ENCODE peak calls at places on chromosomes 12 and 14, in ten cellular contexts. P, Y, I, C, D, S, W, F, L and T are unnamed samples.
A peak's percentile ranks its signal among the peaks of the same experiment; 100 is the strongest.

GRCh38 chr12:92290881-92291280 is 145.2 kb upstream of the BTG1 start:
- DNase-seq in P (no peak), I (peak; percentile 33), L (peak; percentile 64), Y (no peak), W (no peak), S (no peak), D (no peak), F (no peak), C (no peak), T (no peak)

GRCh38 chr12:110108309-110109036 is 15.7 kb upstream of the IFT81 start:
- DNase-seq in F (peak; percentile 71), S (no peak), I (no peak), Y (no peak), C (no peak), P (no peak), L (no peak), W (no peak), D (no peak), T (no peak)

GRCh38 chr14:66503532-66503931 is 4.4 kb upstream of the GPHN start:
- DNase-seq in S (no peak), D (no peak), Y (no peak), F (no peak), C (no peak), I (peak; percentile 36), L (peak; percentile 28), P (no peak), W (no peak), T (no peak)

GRCh38 chr12:113287146-113287898 is 47.6 kb downstream of the SLC8B1 start:
- DNase-seq in C (no peak), L (no peak), P (no peak), Y (no peak), D (no peak), F (no peak), I (no peak), S (no peak), W (no peak), T (peak; percentile 73)

GRCh38 chr14:75317148-75317547 is 38.5 kb downstream of the FOS start:
- DNase-seq in F (no peak), D (no peak), C (no peak), I (no peak), L (no peak), P (no peak), S (no peak), W (no peak), Y (no peak), T (peak; percentile 11)

GRCh38 chr12:8662592-8662991 is at the start of gene MFAP5:
- DNase-seq in P (no peak), D (no peak), F (no peak), I (no peak), Y (no peak), C (peak; percentile 31), S (no peak), W (no peak), L (peak; percentile 25), T (peak; percentile 93)

GRCh38 chr12:120085920-120086319 is 30.6 kb downstream of the RAB35 start:
- DNase-seq in C (no peak), Y (no peak), P (no peak), L (no peak), I (no peak), F (no peak), W (no peak), D (no peak), S (no peak), T (no peak)

GRCh38 chr14:32004300-32004699 is 72.8 kb upstream of the ARHGAP5 start:
- DNase-seq in C (no peak), W (peak; percentile 31), P (peak; percentile 41), L (no peak), D (no peak), F (peak; percentile 61), S (peak; percentile 86), I (peak; percentile 86), Y (no peak), T (peak; percentile 75)

GRCh38 chr12:121916719-121917118 is 1.7 kb upstream of the CFAP251 start:
- DNase-seq in D (no peak), L (peak; percentile 67), W (no peak), P (no peak), S (peak; percentile 46), Y (peak; percentile 22), I (no peak), F (peak; percentile 62), C (peak; percentile 74), T (peak; percentile 48)

GRCh38 chr12:71581206-71581605 is 82.4 kb downstream of the ZFC3H1 start:
- DNase-seq in W (no peak), I (peak; percentile 92), S (peak; percentile 17), L (no peak), C (no peak), Y (no peak), P (no peak), D (peak; percentile 11), F (no peak), T (no peak)

GRCh38 chr14:50233335-50234250 is 2.2 kb upstream of the SOS2 start:
- DNase-seq in D (no peak), I (no peak), S (peak; percentile 81), L (no peak), P (peak; percentile 67), Y (no peak), W (no peak), F (no peak), C (no peak), T (no peak)

GRCh38 chr14:31926652-31927347 is 150.3 kb upstream of the ARHGAP5 start:
- DNase-seq in I (no peak), Y (no peak), S (no peak), D (no peak), L (peak; percentile 16), F (no peak), C (no peak), P (peak; percentile 46), W (no peak), T (no peak)

GRCh38 chr12:49673446-49674317 is 33.5 kb downstream of the FMNL3 start:
- DNase-seq in F (no peak), C (peak; percentile 93), I (peak; percentile 71), P (peak; percentile 47), S (no peak), W (no peak), Y (no peak), L (peak; percentile 94), D (no peak), T (peak; percentile 93)

GRCh38 chr12:123062682-123063426 is 82.4 kb downstream of the ARL6IP4 start:
- DNase-seq in F (peak; percentile 68), Y (no peak), W (peak; percentile 18), P (peak; percentile 91), S (peak; percentile 82), D (peak; percentile 59), L (peak; percentile 69), C (no peak), I (peak; percentile 57), T (peak; percentile 93)

GRCh38 chr12:68530965-68531364 is 79.7 kb upstream of the RAP1B start:
- DNase-seq in W (no peak), C (no peak), I (no peak), S (peak; percentile 2), P (no peak), F (peak; percentile 13), Y (no peak), D (no peak), L (peak; percentile 77), T (peak; percentile 49)

GRCh38 chr12:77841467-77842054 is 10.9 kb downstream of the NAV3 start:
- DNase-seq in P (no peak), F (no peak), I (peak; percentile 48), S (peak; percentile 19), L (no peak), Y (no peak), W (no peak), D (peak; percentile 21), C (no peak), T (no peak)

GRCh38 chr12:45890276-45890675 is 100.1 kb downstream of the SCAF11 start:
- DNase-seq in W (no peak), C (no peak), F (no peak), Y (no peak), D (no peak), S (no peak), P (no peak), L (no peak), I (no peak), T (no peak)

GRCh38 chr14:23055621-23056256 is 1.6 kb downstream of the CDH24 start:
- DNase-seq in P (no peak), W (no peak), S (no peak), C (no peak), F (no peak), I (no peak), L (peak; percentile 29), D (no peak), Y (no peak), T (peak; percentile 93)

GRCh38 chr12:2286461-2287131 is 233.8 kb downstream of the CACNA1C start:
- DNase-seq in S (no peak), F (no peak), W (no peak), Y (no peak), P (no peak), I (no peak), C (no peak), D (no peak), L (no peak), T (no peak)

GRCh38 chr14:26286066-26286791 is 311.6 kb downstream of the NOVA1 start:
- DNase-seq in S (no peak), I (no peak), P (no peak), F (no peak), Y (no peak), W (no peak), D (no peak), L (peak; percentile 13), C (no peak), T (no peak)
- H3K9me3 ChIP-seq in S (no peaks in the 10 kb centered on the region), I (no peaks in the 10 kb centered on the region), P (peaks cover 99% of the 10 kb centered on the region), F (peaks cover 17% of the 10 kb centered on the region), Y (no peaks in the 10 kb centered on the region), W (peaks cover 14% of the 10 kb centered on the region), D (no peaks in the 10 kb centered on the region), L (no peaks in the 10 kb centered on the region), C (no peaks in the 10 kb centered on the region), T (peaks cover 4% of the 10 kb centered on the region)

GRCh38 chr14:69651653-69652052 is 40.3 kb downstream of the SUSD6 start:
- DNase-seq in I (peak; percentile 54), P (no peak), L (peak; percentile 28), F (no peak), C (no peak), Y (no peak), W (no peak), S (no peak), D (no peak), T (no peak)
- H3K4me2 ChIP-seq in I (peak overlapping the region; percentile 58), P (no peak overlapping the region), L (no peak overlapping the region), F (peak overlapping the region; percentile 36), C (no peak overlapping the region), Y (no peak overlapping the region), W (peak overlapping the region; percentile 12), S (peak overlapping the region; percentile 66), D (no peak overlapping the region), T (peak overlapping the region; percentile 7)

DNA sequence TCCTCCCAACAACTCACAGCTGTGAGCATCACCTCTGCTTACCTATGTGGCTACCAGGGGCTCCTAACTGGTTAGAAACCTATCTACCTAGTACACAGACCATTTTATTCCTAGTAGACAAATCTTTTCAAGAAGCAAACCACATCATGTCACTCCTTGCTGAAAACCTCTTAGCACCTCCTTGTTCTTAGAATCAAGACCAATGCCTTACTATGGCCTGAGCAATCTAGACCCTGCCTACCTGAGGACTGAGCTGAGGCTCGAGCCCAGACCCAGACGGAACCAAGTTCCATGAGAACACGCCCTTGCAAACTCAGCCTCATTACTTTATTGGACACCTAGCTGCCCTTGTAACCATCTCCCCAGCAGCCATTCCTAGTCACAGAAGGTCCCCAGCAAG is 32.6 kb downstream of the CMKLR1 start:
- DNase-seq in I (no peak), D (no peak), C (no peak), S (no peak), F (no peak), Y (no peak), W (no peak), L (no peak), P (no peak), T (no peak)
- H3K4me1 ChIP-seq in I (peaks cover 27% of the 10 kb centered on the region), D (no peaks in the 10 kb centered on the region), C (peaks cover 8% of the 10 kb centered on the region), S (peaks cover 8% of the 10 kb centered on the region), F (peaks cover 13% of the 10 kb centered on the region), Y (no peaks in the 10 kb centered on the region), W (peaks cover 35% of the 10 kb centered on the region), L (no peaks in the 10 kb centered on the region), P (peaks cover 65% of the 10 kb centered on the region), T (peaks cover 65% of the 10 kb centered on the region)

GRCh38 chr12:114399664-114400211 is 6.2 kb downstream of the TBX5 start:
- DNase-seq in S (no peak), D (no peak), P (no peak), C (peak; percentile 89), I (peak; percentile 3), W (peak; percentile 62), F (peak; percentile 22), L (peak; percentile 95), Y (no peak), T (no peak)
- H3K9me3 ChIP-seq in S (no peaks in the 10 kb centered on the region), D (no peaks in the 10 kb centered on the region), P (no peaks in the 10 kb centered on the region), C (no peaks in the 10 kb centered on the region), I (no peaks in the 10 kb centered on the region), W (no peaks in the 10 kb centered on the region), F (no peaks in the 10 kb centered on the region), L (no peaks in the 10 kb centered on the region), Y (no peaks in the 10 kb centered on the region), T (no peaks in the 10 kb centered on the region)